ENCODE peak calls at places on chromosomes 13 and 19, in four cellular contexts. O is CD8-positive, alpha-beta memory T cell; P is PC-9; V is left ventricle myocardium inferior. Z is an unnamed sample.
A peak's percentile ranks its signal among the peaks of the same experiment; 100 is the strongest.

GRCh38 chr19:43759515-43759914 is 4.8 kb upstream of the SMG9 start:
- DNase-seq in O (no peak), P (no peak), V (no peak), Z (no peak)

GRCh38 chr13:24672141-24673132 is 7.8 kb upstream of the ATP12A start:
- DNase-seq in O (no peak), P (no peak), V (no peak), Z (no peak)

GRCh38 chr13:27565818-27566217 is 54.5 kb downstream of the LNX2 start:
- DNase-seq in O (no peak), P (no peak), V (no peak), Z (no peak)

GRCh38 chr19:40630571-40631160 is 29.5 kb downstream of the LTBP4 start:
- DNase-seq in O (no peak), P (no peak), V (no peak), Z (no peak)

GRCh38 chr19:42116308-42117075 is 15.8 kb downstream of the POU2F2 start:
- DNase-seq in O (no peak), P (no peak), V (no peak), Z (no peak)

GRCh38 chr13:23579886-23580706 is 9.9 kb downstream of the TNFRSF19 start:
- DNase-seq in O (no peak), P (no peak), V (no peak), Z (no peak)

GRCh38 chr13:98480915-98481510 is 95.9 kb downstream of the STK24 start:
- DNase-seq in O (no peak), P (no peak), V (peak; percentile 60), Z (no peak)

GRCh38 chr19:6364353-6364752 is 3.0 kb downstream of the CLPP start:
- DNase-seq in O (no peak), P (no peak), V (no peak), Z (no peak)

GRCh38 chr13:52356327-52356726 is 49.6 kb downstream of the THSD1 start:
- DNase-seq in O (no peak), P (peak; percentile 86), V (no peak), Z (no peak)

GRCh38 chr13:107937841-107938240 is 277.5 kb downstream of the LIG4 start:
- DNase-seq in O (no peak), P (no peak), V (no peak), Z (no peak)

GRCh38 chr19:38665950-38666661 is 18.7 kb downstream of the ACTN4 start:
- DNase-seq in O (no peak), P (peak; percentile 69), V (peak; percentile 73), Z (no peak)

GRCh38 chr13:41137241-41137640 is 4.6 kb upstream of the KBTBD6 start:
- DNase-seq in O (no peak), P (no peak), V (no peak), Z (no peak)

GRCh38 chr19:3682741-3683404 is 17.4 kb downstream of the PIP5K1C start:
- DNase-seq in O (no peak), P (no peak), V (no peak), Z (no peak)

GRCh38 chr19:18417250-18418033 is 1.8 kb upstream of the SSBP4 start:
- DNase-seq in O (no peak), P (peak; percentile 59), V (peak; percentile 88), Z (no peak)

GRCh38 chr19:1248454-1249297 is at the start of gene MIDN:
- DNase-seq in O (peak; percentile 83), P (peak; percentile 59), V (peak; percentile 88), Z (peak; percentile 80)

GRCh38 chr13:110135977-110136597 is 170.9 kb downstream of the COL4A1 start:
- DNase-seq in O (no peak), P (no peak), V (no peak), Z (no peak)

DNA sequence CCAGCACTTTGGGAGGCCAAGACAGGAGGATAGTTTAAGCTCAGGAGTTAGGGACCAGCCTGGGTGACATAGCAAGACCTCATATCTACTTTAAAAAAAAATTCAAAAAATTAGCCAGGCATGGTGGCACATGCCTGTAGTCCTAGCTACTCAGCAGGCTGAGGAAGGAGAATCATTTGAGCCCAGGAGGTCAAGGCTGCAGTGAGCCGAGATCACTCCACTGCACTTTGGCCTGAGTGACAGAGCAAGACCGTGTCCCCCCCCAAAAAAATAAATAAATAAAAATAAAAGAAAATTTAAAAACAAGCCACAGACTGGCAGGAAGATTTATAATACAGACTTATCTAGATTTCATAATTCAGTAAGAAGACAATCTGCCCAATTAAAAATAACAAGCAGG is 14.8 kb downstream of the PSPC1 start:
- DNase-seq in O (no peak), P (no peak), V (no peak), Z (no peak)
- H3K36me3 ChIP-seq in O (peaks cover 10% of the 10 kb centered on the region), P (peaks cover 25% of the 10 kb centered on the region), V (peaks cover 48% of the 10 kb centered on the region), Z (peaks cover 63% of the 10 kb centered on the region)

GRCh38 chr19:49400034-49400433 is 12.0 kb downstream of the KASH5 start:
- DNase-seq in O (no peak), P (no peak), V (no peak), Z (no peak)

GRCh38 chr19:49407482-49408015 is 15.7 kb downstream of the PTH2 start:
- DNase-seq in O (no peak), P (no peak), V (no peak), Z (no peak)

GRCh38 chr19:49398931-49399330 is 10.9 kb downstream of the KASH5 start:
- DNase-seq in O (no peak), P (no peak), V (no peak), Z (no peak)

GRCh38 chr19:49407079-49407478 is 16.2 kb downstream of the PTH2 start:
- DNase-seq in O (no peak), P (no peak), V (no peak), Z (no peak)

GRCh38 chr19:49403404-49404187 is 15.5 kb downstream of the KASH5 start:
- DNase-seq in O (no peak), P (peak; percentile 67), V (no peak), Z (no peak)
- H3K27ac ChIP-seq in O (no peak overlapping the region), P (no peak overlapping the region), V (no peak overlapping the region), Z (no peak overlapping the region)

DNA sequence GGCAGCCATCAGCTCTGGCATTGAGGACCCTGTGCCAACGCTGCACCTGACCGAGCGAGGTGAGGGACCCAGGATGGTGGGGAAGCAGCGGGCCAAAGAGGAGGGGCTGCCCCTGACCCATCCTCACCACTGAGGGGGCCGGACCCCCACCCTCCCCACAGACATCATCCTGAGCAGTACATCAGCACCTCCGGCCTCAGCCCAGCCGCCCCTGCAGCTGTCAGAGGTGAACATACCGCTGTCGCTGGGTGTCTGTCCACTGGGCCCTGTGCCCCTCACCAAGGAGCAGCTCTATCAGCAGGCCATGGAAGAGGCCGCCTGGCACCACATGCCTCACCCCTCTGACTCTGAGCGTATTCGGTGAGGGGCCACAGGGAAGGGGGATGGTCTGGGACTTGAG is 7.3 kb downstream of the LENG1 start:
- DNase-seq in O (no peak), P (peak; percentile 3), V (no peak), Z (no peak)
- H3K36me3 ChIP-seq in O (peaks cover 70% of the 10 kb centered on the region), P (peaks cover 16% of the 10 kb centered on the region), V (peaks cover 98% of the 10 kb centered on the region), Z (peaks cover 89% of the 10 kb centered on the region)

DNA sequence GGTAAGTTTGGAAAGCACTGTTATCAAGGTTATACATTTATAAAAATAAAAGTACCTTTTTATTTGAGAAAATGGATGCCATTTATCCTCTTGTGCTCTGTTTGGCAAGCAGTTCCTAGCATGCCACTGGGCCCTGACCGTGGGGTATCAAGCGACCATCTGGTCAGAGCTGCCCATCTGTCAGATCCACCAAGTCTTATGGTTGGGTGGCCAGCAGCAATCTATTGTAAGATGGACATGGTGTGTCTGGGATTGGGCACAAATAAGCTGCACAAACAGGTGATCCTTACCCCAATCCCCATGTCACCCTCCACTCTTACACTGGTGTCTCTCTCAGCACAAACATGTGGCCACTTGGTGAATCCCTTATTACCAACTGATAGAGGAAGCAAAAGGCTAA is 178.5 kb downstream of the DLEU7 start:
- DNase-seq in O (no peak), P (no peak), V (no peak), Z (no peak)
- H3K27ac ChIP-seq in O (no peak overlapping the region), P (no peak overlapping the region), V (no peak overlapping the region), Z (no peak overlapping the region)

GRCh38 chr19:45821103-45821521 is 6.0 kb upstream of the RSPH6A start:
- DNase-seq in O (no peak), P (peak; percentile 31), V (no peak), Z (no peak)

GRCh38 chr19:45823182-45823581 is 8.1 kb upstream of the RSPH6A start:
- DNase-seq in O (no peak), P (peak; percentile 29), V (no peak), Z (no peak)

GRCh38 chr19:45821570-45821969 is 6.5 kb upstream of the RSPH6A start:
- DNase-seq in O (no peak), P (peak; percentile 9), V (no peak), Z (no peak)

GRCh38 chr19:45824041-45824471 is 8.9 kb upstream of the RSPH6A start:
- DNase-seq in O (no peak), P (no peak), V (no peak), Z (no peak)

DNA sequence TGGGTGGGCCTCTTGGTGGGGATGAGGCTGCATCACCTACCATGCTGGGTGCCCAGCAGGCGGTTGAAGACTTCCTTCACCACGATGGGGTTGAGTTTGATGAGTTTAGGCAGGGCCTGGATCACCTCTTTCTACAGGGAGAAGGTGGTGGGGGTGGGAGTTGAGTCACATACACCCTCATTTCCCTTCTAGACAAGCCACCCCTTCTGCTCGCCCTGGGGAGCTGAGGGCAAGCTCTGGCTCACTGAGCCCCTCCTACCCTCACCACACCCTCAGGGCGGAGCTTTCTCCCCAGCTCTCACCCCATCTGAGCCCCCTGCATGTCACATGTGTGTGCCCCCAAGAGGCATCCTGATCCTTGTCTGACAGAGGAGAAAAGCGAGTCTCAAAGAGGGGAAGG is 7.6 kb upstream of the RSPH6A start:
- DNase-seq in O (no peak), P (peak; percentile 9), V (no peak), Z (no peak)
- H3K36me3 ChIP-seq in O (peaks cover 5% of the 10 kb centered on the region), P (no peaks in the 10 kb centered on the region), V (peaks cover 73% of the 10 kb centered on the region), Z (peaks cover 32% of the 10 kb centered on the region)

DNA sequence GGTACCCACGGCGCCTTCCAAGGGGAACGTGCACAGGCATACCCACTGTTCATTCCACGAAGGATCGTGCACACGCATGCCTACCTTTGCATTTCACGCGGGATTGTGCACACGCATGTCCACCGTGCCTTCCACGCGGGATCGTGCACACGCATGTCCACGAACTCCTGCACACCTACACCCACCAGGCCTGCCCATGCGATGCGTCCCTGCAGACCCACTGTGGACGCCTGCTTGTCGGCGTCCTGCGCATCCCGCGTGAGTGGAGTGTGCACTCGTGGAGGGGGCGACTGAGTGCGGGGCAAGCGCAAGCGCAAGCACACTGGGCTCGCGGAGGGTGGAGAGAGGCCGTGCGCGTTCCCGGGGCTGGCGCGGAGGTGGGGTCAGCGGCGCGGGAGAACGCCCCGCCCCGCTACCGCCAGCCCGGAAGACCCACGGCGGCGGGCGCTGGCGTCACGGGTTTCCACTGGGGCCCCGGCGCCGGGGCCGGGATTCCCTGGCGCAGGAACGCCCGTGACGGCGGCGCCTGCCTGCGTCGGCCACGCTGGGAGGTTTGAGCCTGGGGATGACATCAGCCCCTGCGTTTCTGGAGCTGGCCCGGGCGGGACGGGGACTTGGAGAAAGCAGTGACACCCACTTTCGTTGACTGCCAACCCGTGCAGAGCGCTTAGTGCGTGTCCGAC is 18.7 kb downstream of the GADD45B start:
- DNase-seq in O (peak; percentile 61), P (peak; percentile 50), V (peak; percentile 83), Z (peak; percentile 60)
- H3K27ac ChIP-seq in O (peak overlapping the region; percentile 43), P (peak overlapping the region; percentile 75), V (peak overlapping the region; percentile 96), Z (no peak overlapping the region)

DNA sequence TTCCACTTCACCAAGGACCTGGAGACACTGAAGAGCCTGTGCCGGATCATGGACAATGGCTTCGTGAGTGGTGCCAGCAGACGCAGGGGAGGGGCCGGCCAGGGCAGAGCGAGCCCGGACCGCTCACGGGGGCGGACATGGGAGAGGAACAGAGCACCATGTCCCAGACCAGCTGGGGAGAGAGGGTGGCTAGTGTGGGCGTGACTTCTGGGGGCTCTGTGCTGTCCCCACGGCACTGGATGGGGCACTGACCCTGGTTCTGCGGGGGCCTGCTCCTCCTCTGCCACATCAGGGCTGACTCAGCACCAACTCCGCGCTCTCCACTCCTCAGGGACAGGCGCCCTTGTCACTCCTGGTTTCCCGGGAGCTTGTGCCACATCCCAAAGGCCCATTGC is 7.6 kb downstream of the PTOV1 start:
- DNase-seq in O (no peak), P (no peak), V (no peak), Z (no peak)
- H3K36me3 ChIP-seq in O (peaks cover under 1% of the 10 kb centered on the region), P (peaks cover 12% of the 10 kb centered on the region), V (peaks cover 90% of the 10 kb centered on the region), Z (peaks cover 23% of the 10 kb centered on the region)

GRCh38 chr19:16361926-16362325 is 37.3 kb downstream of the KLF2 start:
- DNase-seq in O (no peak), P (no peak), V (no peak), Z (no peak)
- H3K27ac ChIP-seq in O (no peak overlapping the region), P (no peak overlapping the region), V (no peak overlapping the region), Z (peak overlapping the region; percentile 6)

Z was measured in CD4-positive, CD25-positive, alpha-beta regulatory T cell.